ENCODE peak calls at places on chromosomes 16 and 17, in five cellular contexts. One of them, this sample, is unnamed.
A peak's percentile ranks its signal among the peaks of the same experiment; 100 is the strongest.

GRCh38 chr17:42325026-42325425 is 36.7 kb downstream of the STAT5A start:
- DNase-seq in ovary: no peak
- DNase-seq in tibial nerve: no peak
- DNase-seq in SK-N-SH: no peak
- DNase-seq in A549: peak; percentile 86
- DNase-seq in this sample: no peak

GRCh38 chr16:81526935-81527334 is 82.3 kb downstream of the CMIP start:
- DNase-seq in ovary: peak; percentile 48
- DNase-seq in tibial nerve: no peak
- DNase-seq in SK-N-SH: no peak
- DNase-seq in A549: no peak
- DNase-seq in this sample: no peak

GRCh38 chr17:76170114-76170513 is 29.1 kb upstream of the FOXJ1 start:
- DNase-seq in ovary: no peak
- DNase-seq in tibial nerve: no peak
- DNase-seq in SK-N-SH: no peak
- DNase-seq in A549: no peak
- DNase-seq in this sample: no peak

GRCh38 chr16:69071036-69071435 is 34.4 kb upstream of the HAS3 start:
- DNase-seq in ovary: no peak
- DNase-seq in tibial nerve: no peak
- DNase-seq in SK-N-SH: no peak
- DNase-seq in A549: no peak
- DNase-seq in this sample: no peak

GRCh38 chr17:72560303-72561247 is 439.8 kb downstream of the SOX9 start:
- DNase-seq in ovary: no peak
- DNase-seq in tibial nerve: no peak
- DNase-seq in SK-N-SH: peak; percentile 88
- DNase-seq in A549: peak; percentile 95
- DNase-seq in this sample: peak; percentile 93

GRCh38 chr17:16300554-16300953 is 52.7 kb downstream of the CENPV start:
- DNase-seq in ovary: no peak
- DNase-seq in tibial nerve: no peak
- DNase-seq in SK-N-SH: no peak
- DNase-seq in A549: no peak
- DNase-seq in this sample: no peak

GRCh38 chr16:68146583-68146982 is 61.4 kb downstream of the NFATC3 start:
- DNase-seq in ovary: no peak
- DNase-seq in tibial nerve: no peak
- DNase-seq in SK-N-SH: peak; percentile 50
- DNase-seq in A549: no peak
- DNase-seq in this sample: no peak

GRCh38 chr17:50722746-50723145 is 3.3 kb downstream of the LUC7L3 start:
- DNase-seq in ovary: no peak
- DNase-seq in tibial nerve: no peak
- DNase-seq in SK-N-SH: no peak
- DNase-seq in A549: no peak
- DNase-seq in this sample: no peak

GRCh38 chr16:71666928-71667707 is 41.1 kb downstream of the MARVELD3 start:
- DNase-seq in ovary: no peak
- DNase-seq in tibial nerve: no peak
- DNase-seq in SK-N-SH: no peak
- DNase-seq in A549: no peak
- DNase-seq in this sample: no peak

GRCh38 chr17:4161179-4161559 is 18.2 kb downstream of the CYB5D2 start:
- DNase-seq in ovary: no peak
- DNase-seq in tibial nerve: peak; percentile 45
- DNase-seq in SK-N-SH: peak; percentile 48
- DNase-seq in A549: peak; percentile 98
- DNase-seq in this sample: peak; percentile 28

GRCh38 chr17:77356690-77357201 is 216.0 kb downstream of the SEC14L1 start:
- DNase-seq in ovary: peak; percentile 39
- DNase-seq in tibial nerve: no peak
- DNase-seq in SK-N-SH: no peak
- DNase-seq in A549: peak; percentile 51
- DNase-seq in this sample: peak; percentile 22

GRCh38 chr16:66299349-66299748 is 67.1 kb upstream of the CDH5 start:
- DNase-seq in ovary: no peak
- DNase-seq in tibial nerve: no peak
- DNase-seq in SK-N-SH: no peak
- DNase-seq in A549: no peak
- DNase-seq in this sample: no peak

GRCh38 chr17:31754239-31754945 is 104.7 kb downstream of the COPRS start:
- DNase-seq in ovary: no peak
- DNase-seq in tibial nerve: no peak
- DNase-seq in SK-N-SH: no peak
- DNase-seq in A549: no peak
- DNase-seq in this sample: no peak

GRCh38 chr17:38341035-38341721 is 2.6 kb downstream of the GPR179 start:
- DNase-seq in ovary: no peak
- DNase-seq in tibial nerve: peak; percentile 21
- DNase-seq in SK-N-SH: peak; percentile 84
- DNase-seq in A549: no peak
- DNase-seq in this sample: peak; percentile 85

GRCh38 chr16:66605177-66605999 is 884 bp downstream of the CMTM3 start:
- DNase-seq in ovary: peak; percentile 73
- DNase-seq in tibial nerve: peak; percentile 40
- DNase-seq in SK-N-SH: peak; percentile 80
- DNase-seq in A549: peak; percentile 23
- DNase-seq in this sample: peak; percentile 40

GRCh38 chr16:69890114-69890890 is 60.8 kb upstream of the CLEC18A start:
- DNase-seq in ovary: peak; percentile 58
- DNase-seq in tibial nerve: peak; percentile 56
- DNase-seq in SK-N-SH: peak; percentile 67
- DNase-seq in A549: no peak
- DNase-seq in this sample: peak; percentile 65

GRCh38 chr16:86344586-86344871 is 165.8 kb upstream of the FOXF1 start:
- DNase-seq in ovary: no peak
- DNase-seq in tibial nerve: no peak
- DNase-seq in SK-N-SH: no peak
- DNase-seq in A549: no peak
- DNase-seq in this sample: no peak

GRCh38 chr16:27199747-27200146 is 3.6 kb upstream of the KDM8 start:
- DNase-seq in ovary: no peak
- DNase-seq in tibial nerve: no peak
- DNase-seq in SK-N-SH: no peak
- DNase-seq in A549: no peak
- DNase-seq in this sample: no peak

GRCh38 chr17:28955408-28955807 is 4.1 kb upstream of the PHF12 start:
- DNase-seq in ovary: no peak
- DNase-seq in tibial nerve: no peak
- DNase-seq in SK-N-SH: no peak
- DNase-seq in A549: no peak
- DNase-seq in this sample: no peak

GRCh38 chr16:52963471-52963870 is 89.2 kb downstream of the CHD9NB start:
- DNase-seq in ovary: no peak
- DNase-seq in tibial nerve: no peak
- DNase-seq in SK-N-SH: no peak
- DNase-seq in A549: no peak
- DNase-seq in this sample: no peak

GRCh38 chr17:76535788-76536510 is 1.6 kb downstream of the CYGB start:
- DNase-seq in ovary: no peak
- DNase-seq in tibial nerve: no peak
- DNase-seq in SK-N-SH: peak; percentile 37
- DNase-seq in A549: no peak
- DNase-seq in this sample: no peak

GRCh38 chr16:84773312-84773711 is 46.5 kb upstream of the CRISPLD2 start:
- DNase-seq in ovary: no peak
- DNase-seq in tibial nerve: no peak
- DNase-seq in SK-N-SH: no peak
- DNase-seq in A549: no peak
- DNase-seq in this sample: no peak

GRCh38 chr17:48001187-48001586 is 30.3 kb downstream of the CDK5RAP3 start:
- DNase-seq in ovary: no peak
- DNase-seq in tibial nerve: no peak
- DNase-seq in SK-N-SH: no peak
- DNase-seq in A549: no peak
- DNase-seq in this sample: no peak

GRCh38 chr16:12340151-12340733 is 363.7 kb downstream of the SNX29 start:
- DNase-seq in ovary: no peak
- DNase-seq in tibial nerve: peak; percentile 18
- DNase-seq in SK-N-SH: no peak
- DNase-seq in A549: peak; percentile 31
- DNase-seq in this sample: peak; percentile 41

GRCh38 chr17:61540870-61541269 is 50.1 kb downstream of the NACA2 start:
- DNase-seq in ovary: no peak
- DNase-seq in tibial nerve: no peak
- DNase-seq in SK-N-SH: no peak
- DNase-seq in A549: no peak
- DNase-seq in this sample: no peak

GRCh38 chr16:56939801-56940200 is 7.9 kb downstream of the HERPUD1 start:
- DNase-seq in ovary: no peak
- DNase-seq in tibial nerve: no peak
- DNase-seq in SK-N-SH: no peak
- DNase-seq in A549: no peak
- DNase-seq in this sample: no peak

GRCh38 chr17:43530303-43531081 is 15.6 kb downstream of the ETV4 start:
- DNase-seq in ovary: peak; percentile 93
- DNase-seq in tibial nerve: peak; percentile 51
- DNase-seq in SK-N-SH: no peak
- DNase-seq in A549: no peak
- DNase-seq in this sample: peak; percentile 41

GRCh38 chr17:8673621-8674020 is 43.1 kb upstream of the MYH10 start:
- DNase-seq in ovary: no peak
- DNase-seq in tibial nerve: no peak
- DNase-seq in SK-N-SH: peak; percentile 71
- DNase-seq in A549: no peak
- DNase-seq in this sample: no peak
- TF ChIP-seq EP300 in ovary: no peak
- TF ChIP-seq EP300 in tibial nerve: no peak
- TF ChIP-seq EP300 in SK-N-SH: peak; percentile 82
- TF ChIP-seq EP300 in A549: no peak
- TF ChIP-seq EP300 in this sample: no peak

GRCh38 chr17:82103588-82104451 is 5.8 kb upstream of the FASN start:
- DNase-seq in ovary: peak; percentile 78
- DNase-seq in tibial nerve: peak; percentile 80
- DNase-seq in SK-N-SH: no peak
- DNase-seq in A549: no peak
- DNase-seq in this sample: peak; percentile 89
- TF ChIP-seq EP300 in ovary: no peak
- TF ChIP-seq EP300 in tibial nerve: peak; percentile 78
- TF ChIP-seq EP300 in SK-N-SH: no peak
- TF ChIP-seq EP300 in A549: no peak
- TF ChIP-seq EP300 in this sample: no peak

DNA sequence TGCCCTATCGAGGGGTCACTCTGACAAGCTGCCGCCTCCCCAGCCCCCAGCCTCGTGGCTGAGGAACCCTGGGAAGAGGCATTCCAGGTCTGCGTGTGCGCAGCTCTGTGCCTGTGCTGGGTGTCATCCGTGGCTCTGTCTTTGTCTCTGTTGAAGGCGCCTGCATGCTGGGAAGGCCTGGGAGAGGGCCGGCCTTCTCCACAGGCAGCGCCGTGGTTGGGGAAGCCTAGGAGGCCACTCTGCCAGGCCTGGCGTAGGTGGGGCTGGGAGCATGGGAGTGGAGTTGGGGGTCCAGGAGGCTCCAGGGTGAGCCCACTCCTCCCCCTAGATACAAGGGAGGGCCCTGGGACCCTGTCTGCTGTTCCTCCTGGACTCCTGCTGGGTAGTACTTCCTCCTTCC is 3.3 kb downstream of the NHERF2 start:
- DNase-seq in ovary: no peak
- DNase-seq in tibial nerve: no peak
- DNase-seq in SK-N-SH: no peak
- DNase-seq in A549: no peak
- DNase-seq in this sample: no peak
- TF ChIP-seq EP300 in ovary: no peak
- TF ChIP-seq EP300 in tibial nerve: no peak
- TF ChIP-seq EP300 in SK-N-SH: no peak
- TF ChIP-seq EP300 in A549: no peak
- TF ChIP-seq EP300 in this sample: no peak

DNA sequence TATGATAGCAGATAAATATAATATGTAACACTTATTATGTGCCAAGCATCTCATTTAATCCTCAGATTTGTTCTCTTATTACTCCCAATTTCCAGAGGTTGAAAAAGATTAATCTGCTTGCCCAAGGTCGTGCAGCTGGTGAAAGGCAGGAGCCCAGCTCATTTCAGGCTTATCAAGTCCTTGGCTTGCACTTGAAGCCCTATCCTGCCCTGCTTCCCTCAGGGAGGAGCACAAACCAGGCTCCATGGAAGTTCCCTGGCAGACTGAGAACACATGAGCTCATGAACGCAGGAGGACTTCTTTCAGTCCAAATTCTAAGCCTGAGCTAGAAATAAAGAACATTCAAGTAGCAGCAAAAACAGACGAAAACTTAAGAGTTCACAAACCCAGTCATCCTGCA is 74.8 kb downstream of the USP31 start:
- DNase-seq in ovary: no peak
- DNase-seq in tibial nerve: no peak
- DNase-seq in SK-N-SH: no peak
- DNase-seq in A549: no peak
- DNase-seq in this sample: no peak
- TF ChIP-seq EP300 in ovary: no peak
- TF ChIP-seq EP300 in tibial nerve: no peak
- TF ChIP-seq EP300 in SK-N-SH: no peak
- TF ChIP-seq EP300 in A549: no peak
- TF ChIP-seq EP300 in this sample: no peak

DNA sequence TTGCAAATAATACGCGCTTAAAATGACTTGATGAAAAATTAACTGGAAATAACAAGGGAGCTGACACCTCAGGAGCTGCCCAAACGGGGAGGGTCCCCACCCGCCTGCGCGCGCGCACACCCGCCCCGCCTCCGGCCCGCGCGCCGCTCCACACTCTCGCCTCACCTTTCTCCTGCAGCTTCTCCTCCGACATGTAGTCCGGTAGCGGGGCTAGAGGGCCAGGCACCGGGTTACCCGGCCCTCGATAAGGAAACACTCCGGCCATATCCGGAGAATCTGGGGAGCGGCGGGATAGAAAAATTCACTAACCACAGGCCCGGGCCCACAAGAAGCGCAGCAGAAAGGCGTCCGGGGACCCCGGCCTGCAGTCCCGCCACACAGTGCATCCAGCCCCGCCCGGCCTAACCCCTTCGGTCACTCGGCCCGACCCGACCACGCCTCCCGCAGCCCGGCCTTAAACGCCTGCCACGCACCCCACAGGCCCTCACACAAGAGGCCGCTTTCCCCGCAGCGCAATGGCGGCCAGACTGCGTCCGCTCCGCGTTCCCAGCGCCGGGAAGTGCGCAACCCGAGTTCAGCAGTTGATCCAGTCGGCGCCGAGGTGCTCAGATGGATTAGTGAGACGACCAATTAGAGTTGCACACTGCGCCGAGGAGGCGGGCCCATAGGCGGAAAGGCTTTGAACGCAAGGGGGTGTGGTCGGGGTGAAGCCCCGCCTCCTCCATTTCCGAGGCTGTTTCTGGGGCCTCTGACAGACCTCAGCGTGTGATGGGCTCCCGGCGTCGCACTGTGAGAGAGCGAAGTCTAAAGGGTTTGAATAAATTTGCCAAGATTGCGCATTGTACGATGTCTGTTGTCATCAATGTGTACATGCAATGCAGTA is at the start of gene PRPF8:
- DNase-seq in ovary: peak; percentile 98
- DNase-seq in tibial nerve: peak; percentile 98
- DNase-seq in SK-N-SH: peak; percentile 99
- DNase-seq in A549: peak; percentile 99
- DNase-seq in this sample: peak; percentile 99
- TF ChIP-seq EP300 in ovary: no peak
- TF ChIP-seq EP300 in tibial nerve: peak; percentile 99
- TF ChIP-seq EP300 in SK-N-SH: no peak
- TF ChIP-seq EP300 in A549: peak; percentile 13
- TF ChIP-seq EP300 in this sample: no peak